ENCODE peak calls at places on chromosomes 3 and 15, in nine cellular contexts. H is esophagus muscularis mucosa, L is stomach, S is K562, Z is GM12878, R is GM12891, B is HL-60, F is transverse colon, V is GM12892. A is an unnamed sample.

GRCh38 chr3:187012609-187013051 is 82.3 kb downstream of the ST6GAL1 start:
- DNase-seq in S (no peak), V (no peak), L (no peak), B (no peak), F (peak; percentile 49), Z (no peak), H (no peak), R (no peak), A (no peak)

GRCh38 chr3:50591196-50591741 is 20.3 kb downstream of the CISH start:
- DNase-seq in B (no peak), S (no peak), F (no peak), V (no peak), Z (no peak), H (no peak), L (no peak), R (no peak), A (no peak)

GRCh38 chr3:150236683-150237082 is 171.4 kb upstream of the TSC22D2 start:
- DNase-seq in B (no peak), H (no peak), S (no peak), F (no peak), L (no peak), V (no peak), R (no peak), Z (no peak), A (no peak)

GRCh38 chr3:4978259-4978965 is 825 bp upstream of the BHLHE40 start:
- DNase-seq in L (peak; percentile 95), V (peak; percentile 71), R (peak; percentile 56), S (peak; percentile 90), F (peak; percentile 95), B (peak; percentile 91), Z (peak; percentile 78), H (peak; percentile 99), A (peak; percentile 99)

GRCh38 chr3:135226057-135226456 is 431.0 kb downstream of the EPHB1 start:
- DNase-seq in R (no peak), B (no peak), S (no peak), Z (peak; percentile 46), L (no peak), H (peak; percentile 90), V (no peak), F (no peak), A (no peak)

GRCh38 chr15:45429974-45430792 is 51.8 kb upstream of the GATM start:
- DNase-seq in Z (no peak), R (peak; percentile 86), L (peak; percentile 86), B (peak; percentile 38), S (peak; percentile 77), F (peak; percentile 93), H (peak; percentile 92), V (peak; percentile 82), A (peak; percentile 81)

GRCh38 chr3:169811606-169812123 is 1.0 kb upstream of the LRRIQ4 start:
- DNase-seq in Z (no peak), V (no peak), L (no peak), H (no peak), R (no peak), F (no peak), S (no peak), B (peak; percentile 29), A (no peak)

GRCh38 chr3:149386299-149386606 is 8.8 kb upstream of the TM4SF1 start:
- DNase-seq in R (no peak), S (no peak), F (no peak), V (no peak), B (no peak), H (no peak), L (no peak), Z (no peak), A (no peak)

GRCh38 chr15:43483306-43484128 is 9.4 kb downstream of the TP53BP1 start:
- DNase-seq in R (no peak), L (no peak), S (no peak), H (no peak), B (no peak), F (no peak), V (no peak), Z (no peak), A (no peak)

GRCh38 chr3:65953301-65953812 is 85.4 kb downstream of the MAGI1 start:
- DNase-seq in Z (no peak), B (no peak), S (no peak), F (peak; percentile 86), V (no peak), H (no peak), L (peak; percentile 93), R (no peak), A (no peak)

GRCh38 chr3:153553605-153553945 is 391.5 kb downstream of the RAP2B start:
- DNase-seq in H (no peak), F (no peak), L (no peak), S (no peak), R (no peak), Z (no peak), B (no peak), V (no peak), A (no peak)

GRCh38 chr3:25532763-25533162 is 104.7 kb downstream of the RARB start:
- DNase-seq in S (peak; percentile 69), F (no peak), V (no peak), H (no peak), R (peak; percentile 5), B (peak; percentile 17), L (peak; percentile 28), Z (no peak), A (no peak)

GRCh38 chr3:98961161-98962155 is 60.0 kb upstream of the DCBLD2 start:
- DNase-seq in V (no peak), S (no peak), F (no peak), R (no peak), Z (no peak), L (no peak), H (no peak), B (no peak), A (no peak)

GRCh38 chr3:162984752-162985151 is 1488.1 kb downstream of the OTOL1 start:
- DNase-seq in L (no peak), V (no peak), Z (no peak), R (no peak), S (no peak), B (no peak), F (no peak), H (no peak), A (no peak)

GRCh38 chr15:31278056-31278445 is 48.6 kb upstream of the KLF13 start:
- DNase-seq in L (peak; percentile 3), S (no peak), H (no peak), B (no peak), F (no peak), Z (no peak), R (no peak), V (no peak), A (peak; percentile 37)

GRCh38 chr3:60079076-60079475 is 1029.3 kb upstream of the CFAP20DC start:
- DNase-seq in Z (no peak), B (no peak), H (no peak), F (no peak), S (no peak), L (no peak), R (no peak), V (no peak), A (no peak)

GRCh38 chr3:151478376-151478702 is 17.5 kb upstream of the IGSF10 start:
- DNase-seq in H (no peak), S (no peak), F (no peak), V (no peak), Z (no peak), B (no peak), R (no peak), L (no peak), A (no peak)

GRCh38 chr15:63211549-63211948 is 22.1 kb downstream of the RAB8B start:
- DNase-seq in S (no peak), L (no peak), B (no peak), Z (no peak), H (no peak), F (no peak), V (no peak), R (no peak), A (no peak)

GRCh38 chr3:45991341-45991740 is 4.3 kb downstream of the FYCO1 start:
- DNase-seq in V (no peak), S (no peak), H (no peak), F (no peak), L (no peak), B (no peak), Z (no peak), R (no peak), A (no peak)

GRCh38 chr3:45993421-45994027 is 2.1 kb downstream of the FYCO1 start:
- DNase-seq in L (no peak), H (no peak), B (no peak), Z (no peak), V (no peak), S (no peak), F (no peak), R (no peak), A (no peak)

GRCh38 chr3:45992133-45992729 is 3.4 kb downstream of the FYCO1 start:
- DNase-seq in Z (no peak), B (no peak), F (no peak), H (no peak), S (no peak), R (no peak), V (no peak), L (no peak), A (peak; percentile 66)

GRCh38 chr3:45994661-45995369 is 809 bp downstream of the FYCO1 start:
- DNase-seq in L (no peak), Z (no peak), V (peak; percentile 36), F (peak; percentile 54), H (no peak), R (no peak), S (peak; percentile 76), B (peak; percentile 36), A (peak; percentile 67)

DNA sequence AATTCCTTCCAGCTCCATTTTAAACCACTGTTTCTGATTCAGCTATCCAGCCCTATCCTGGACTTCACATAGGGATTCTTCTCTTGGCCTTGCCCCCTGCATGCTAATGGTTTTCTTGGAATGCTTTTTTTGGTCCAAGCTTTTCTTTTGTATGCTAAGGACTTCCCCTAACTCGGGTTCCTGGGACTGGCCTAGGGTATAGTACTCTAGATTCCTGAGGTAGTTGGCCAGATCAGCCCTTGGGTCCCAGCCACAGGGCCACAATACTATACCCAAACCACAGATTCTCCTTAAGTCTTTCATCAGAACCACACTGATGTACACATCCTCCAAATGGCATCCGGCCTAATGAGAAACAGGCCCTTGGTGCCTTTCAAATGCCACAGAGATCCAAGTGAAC is 2.8 kb downstream of the FYCO1 start:
- DNase-seq in V (no peak), Z (no peak), R (no peak), H (no peak), S (no peak), L (no peak), B (peak; percentile 63), F (no peak), A (no peak)
- TF ChIP-seq POLR2AphosphoS5 in V (no peak), Z (no peak), R (no peak), H (no peak), S (no peak), L (peak; percentile 6), B (peak; percentile 93), F (no peak), A (no peak)

GRCh38 chr15:52546031-52546751 is 17.5 kb upstream of the MYO5A start:
- DNase-seq in F (no peak), R (no peak), Z (no peak), L (no peak), V (no peak), S (no peak), H (peak; percentile 68), B (no peak), A (no peak)
- TF ChIP-seq POLR2AphosphoS5 in F (no peak), R (peak; percentile 74), Z (peak; percentile 55), L (no peak), V (peak; percentile 70), S (no peak), H (no peak), B (peak; percentile 66), A (no peak)

GRCh38 chr3:134054231-134054630 is 24.5 kb upstream of the SLCO2A1 start:
- DNase-seq in S (no peak), F (no peak), H (no peak), Z (no peak), B (no peak), V (no peak), R (no peak), L (no peak), A (no peak)
- TF ChIP-seq POLR2AphosphoS5 in S (no peak), F (no peak), H (no peak), Z (no peak), B (no peak), V (no peak), R (no peak), L (no peak), A (no peak)

GRCh38 chr15:75738647-75739325 is 26.1 kb upstream of the CSPG4 start:
- DNase-seq in V (peak; percentile 97), F (peak; percentile 97), H (peak; percentile 97), S (peak; percentile 98), B (peak; percentile 86), Z (peak; percentile 53), R (peak; percentile 97), L (peak; percentile 98), A (peak; percentile 98)
- TF ChIP-seq POLR2AphosphoS5 in V (no peak), F (no peak), H (peak; percentile 47), S (no peak), B (no peak), Z (no peak), R (no peak), L (no peak), A (peak; percentile 59)